ENCODE peak calls at places on chromosome 16, in four cellular contexts. T is kidney; P is stimulated activated CD8-positive, alpha-beta memory T cell treated with anti-CD3 and anti-CD28 coated beads, Interleukin-4, amount 100 ng/mL, for 4 hours; I is sigmoid colon. A is an unnamed sample.

GRCh38 chr16:88613911-88614817 is 24.2 kb upstream of the IL17C start:
- DNase-seq in T (no peak), P (no peak), I (no peak), A (no peak)

GRCh38 chr16:51592013-51592501 is 441.0 kb upstream of the SALL1 start:
- DNase-seq in T (no peak), P (no peak), I (no peak), A (no peak)

GRCh38 chr16:2692948-2693651 is 10.8 kb downstream of the KCTD5 start:
- DNase-seq in T (peak; percentile 92), P (no peak), I (no peak), A (no peak)

GRCh38 chr16:31475949-31476304 is 4.0 kb downstream of the TGFB1I1 start:
- DNase-seq in T (no peak), P (no peak), I (no peak), A (no peak)

GRCh38 chr16:86979061-86979460 is 338.1 kb downstream of the C16orf95 start:
- DNase-seq in T (no peak), P (no peak), I (peak; percentile 33), A (no peak)

GRCh38 chr16:57686577-57686976 is 8.0 kb upstream of the DRC7 start:
- DNase-seq in T (no peak), P (no peak), I (no peak), A (no peak)

GRCh38 chr16:30985401-30986128 is 558 bp downstream of the HSD3B7 start:
- DNase-seq in T (peak; percentile 93), P (no peak), I (no peak), A (peak; percentile 86)

GRCh38 chr16:9302102-9302501 is 210.7 kb downstream of the HAPSTR1 start:
- DNase-seq in T (peak; percentile 70), P (no peak), I (no peak), A (no peak)

GRCh38 chr16:48133455-48134226 is 22.2 kb downstream of the ABCC12 start:
- DNase-seq in T (peak; percentile 29), P (no peak), I (no peak), A (no peak)

GRCh38 chr16:68083861-68084503 is 1.2 kb upstream of the NFATC3 start:
- DNase-seq in T (peak; percentile 84), P (no peak), I (peak; percentile 76), A (no peak)

GRCh38 chr16:49542391-49542891 is 168.8 kb downstream of the C16orf78 start:
- DNase-seq in T (no peak), P (no peak), I (no peak), A (no peak)